ENCODE peak calls at places on chromosomes 12 and 14, in four cellular contexts. N, I, L and F are unnamed samples.

GRCh38 chr12:130374083-130374482 is 36.4 kb downstream of the PIWIL1 start:
- DNase-seq in N (no peak), I (no peak), L (no peak), F (no peak)

GRCh38 chr14:89617471-89618291 is 200.6 kb upstream of the FOXN3 start:
- DNase-seq in N (peak; percentile 17), I (peak; percentile 36), L (peak; percentile 73), F (peak; percentile 32)

GRCh38 chr12:20490213-20490612 is 121.9 kb downstream of the PDE3A start:
- DNase-seq in N (no peak), I (no peak), L (peak; percentile 39), F (no peak)

GRCh38 chr14:94342334-94342934 is 19.3 kb upstream of the SERPINA6 start:
- DNase-seq in N (peak; percentile 92), I (peak; percentile 97), L (peak; percentile 100), F (peak; percentile 99)

GRCh38 chr14:21723431-21724045 is 49.9 kb upstream of the OR4E1 start:
- DNase-seq in N (no peak), I (no peak), L (no peak), F (no peak)

GRCh38 chr12:66653801-66654200 is 25.1 kb downstream of the GRIP1 start:
- DNase-seq in N (no peak), I (no peak), L (no peak), F (no peak)

GRCh38 chr14:80519002-80519401 is 307.7 kb upstream of the DIO2 start:
- DNase-seq in N (no peak), I (no peak), L (no peak), F (no peak)

GRCh38 chr14:102394717-102395378 is 32.1 kb downstream of the TECPR2 start:
- DNase-seq in N (no peak), I (no peak), L (no peak), F (no peak)

GRCh38 chr14:102330806-102331205 is 11.3 kb downstream of the ZNF839 start:
- DNase-seq in N (no peak), I (no peak), L (no peak), F (no peak)

GRCh38 chr14:29927596-29928341 is at the start of gene PRKD1:
- DNase-seq in N (peak; percentile 18), I (peak; percentile 59), L (peak; percentile 76), F (no peak)

GRCh38 chr14:96384053-96384452 is 7.9 kb upstream of the AK7 start:
- DNase-seq in N (no peak), I (no peak), L (no peak), F (no peak)

GRCh38 chr14:105846312-105846711 is 319.9 kb downstream of the TMEM121 start:
- DNase-seq in N (no peak), I (no peak), L (no peak), F (no peak)

GRCh38 chr12:85277900-85278597 is 2.0 kb upstream of the ALX1 start:
- DNase-seq in N (no peak), I (no peak), L (peak; percentile 0), F (no peak)

GRCh38 chr12:79886917-79887519 is 47.9 kb downstream of the PPP1R12A start:
- DNase-seq in N (no peak), I (peak; percentile 33), L (peak; percentile 57), F (peak; percentile 23)

GRCh38 chr14:75491376-75491978 is 30.8 kb upstream of the BATF start:
- DNase-seq in N (no peak), I (no peak), L (no peak), F (no peak)

GRCh38 chr14:67522270-67522669 is 10.8 kb upstream of the PLEKHH1 start:
- DNase-seq in N (no peak), I (no peak), L (no peak), F (no peak)

GRCh38 chr12:44532940-44533339 is 343.2 kb downstream of the NELL2 start:
- DNase-seq in N (no peak), I (no peak), L (no peak), F (no peak)

GRCh38 chr14:52112336-52113018 is 43.6 kb upstream of the NID2 start:
- DNase-seq in N (no peak), I (peak; percentile 76), L (peak; percentile 76), F (no peak)

GRCh38 chr12:47950856-47951468 is 12.4 kb upstream of the TMEM106C start:
- DNase-seq in N (no peak), I (no peak), L (no peak), F (no peak)

GRCh38 chr14:60508707-60509437 is at the start of gene SIX6:
- DNase-seq in N (no peak), I (no peak), L (peak; percentile 78), F (no peak)

GRCh38 chr14:74476607-74477006 is 16.5 kb downstream of the NPC2 start:
- DNase-seq in N (no peak), I (no peak), L (no peak), F (no peak)

GRCh38 chr12:78645956-78646355 is 218.6 kb upstream of the SYT1 start:
- DNase-seq in N (no peak), I (peak; percentile 21), L (peak; percentile 13), F (no peak)

GRCh38 chr12:114668151-114668891 is 15.7 kb downstream of the TBX3 start:
- DNase-seq in N (peak; percentile 65), I (peak; percentile 94), L (peak; percentile 79), F (no peak)

GRCh38 chr12:107396991-107397390 is 288.6 kb upstream of the PWP1 start:
- DNase-seq in N (no peak), I (no peak), L (no peak), F (no peak)

GRCh38 chr12:113818833-113819232 is 147.3 kb downstream of the RBM19 start:
- DNase-seq in N (no peak), I (peak; percentile 4), L (no peak), F (no peak)

GRCh38 chr14:53180272-53181221 is 27.4 kb upstream of the DDHD1 start:
- DNase-seq in N (no peak), I (no peak), L (peak; percentile 23), F (peak; percentile 35)
- TF ChIP-seq CTCF in N (peak; percentile 13), I (no peak), L (peak; percentile 24), F (peak; percentile 37)

GRCh38 chr14:65263161-65263788 is 149.3 kb upstream of the FUT8 start:
- DNase-seq in N (no peak), I (no peak), L (peak; percentile 63), F (no peak)
- H3K4me3 ChIP-seq in N (no peak overlapping the region), I (no peak overlapping the region), L (no peak overlapping the region), F (no peak overlapping the region)

GRCh38 chr12:117046425-117046824 is 52.8 kb downstream of the TESC start:
- DNase-seq in N (no peak), I (no peak), L (no peak), F (no peak)

GRCh38 chr12:117044790-117045174 is 54.4 kb downstream of the TESC start:
- DNase-seq in N (no peak), I (no peak), L (no peak), F (no peak)

GRCh38 chr12:117046861-117047530 is 52.2 kb downstream of the TESC start:
- DNase-seq in N (no peak), I (no peak), L (no peak), F (no peak)

GRCh38 chr12:117045175-117045997 is 53.8 kb downstream of the TESC start:
- DNase-seq in N (no peak), I (no peak), L (no peak), F (no peak)

GRCh38 chr12:117045998-117046374 is 53.2 kb downstream of the TESC start:
- DNase-seq in N (no peak), I (no peak), L (no peak), F (no peak)
- TF ChIP-seq CTCF in N (no peak), I (no peak), L (no peak), F (no peak)

DNA sequence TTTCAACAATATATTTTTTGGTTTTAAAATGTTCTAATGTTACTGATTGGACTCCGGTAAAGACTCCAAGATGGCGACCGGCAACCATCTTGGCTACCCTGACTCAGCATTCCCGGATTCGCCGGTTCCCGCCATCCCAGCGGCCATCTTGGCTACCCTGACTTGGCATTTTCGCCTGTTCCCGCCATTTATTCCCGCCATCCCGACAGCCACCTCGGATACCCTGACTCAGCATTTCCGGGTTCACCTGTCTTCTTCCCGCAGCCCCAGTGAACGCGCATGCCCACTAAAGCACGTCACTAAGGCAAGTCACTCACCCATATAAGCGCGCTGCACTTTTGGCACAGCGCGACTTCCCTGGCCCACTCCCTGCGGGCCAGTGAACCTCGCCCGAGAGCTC is 9.0 kb upstream of the LRFN5 start:
- DNase-seq in N (no peak), I (no peak), L (no peak), F (no peak)
- H3K4me3 ChIP-seq in N (no peak overlapping the region), I (no peak overlapping the region), L (no peak overlapping the region), F (no peak overlapping the region)

DNA sequence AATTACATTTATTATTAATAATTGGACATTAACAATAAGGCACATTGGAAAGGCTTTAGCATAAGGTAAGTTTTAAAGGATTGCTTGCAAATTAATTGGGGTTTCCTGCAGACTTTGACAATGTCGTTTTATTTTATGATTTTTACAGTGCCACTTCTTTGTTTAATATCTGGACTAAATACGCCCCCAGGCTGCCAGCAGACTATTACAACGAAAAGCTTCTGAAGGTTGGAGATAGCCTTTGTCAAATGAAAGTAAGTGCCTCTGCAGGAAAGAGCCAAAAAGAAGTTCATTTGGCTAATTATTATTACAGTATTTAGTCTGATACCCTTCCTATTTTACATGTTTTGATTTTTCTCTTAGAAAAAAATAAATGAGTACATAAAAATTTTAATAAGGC is 11.3 kb downstream of the CFAP54 start:
- DNase-seq in N (no peak), I (no peak), L (no peak), F (no peak)
- TF ChIP-seq CTCF in N (no peak), I (peak; percentile 20), L (no peak), F (peak; percentile 44)

DNA sequence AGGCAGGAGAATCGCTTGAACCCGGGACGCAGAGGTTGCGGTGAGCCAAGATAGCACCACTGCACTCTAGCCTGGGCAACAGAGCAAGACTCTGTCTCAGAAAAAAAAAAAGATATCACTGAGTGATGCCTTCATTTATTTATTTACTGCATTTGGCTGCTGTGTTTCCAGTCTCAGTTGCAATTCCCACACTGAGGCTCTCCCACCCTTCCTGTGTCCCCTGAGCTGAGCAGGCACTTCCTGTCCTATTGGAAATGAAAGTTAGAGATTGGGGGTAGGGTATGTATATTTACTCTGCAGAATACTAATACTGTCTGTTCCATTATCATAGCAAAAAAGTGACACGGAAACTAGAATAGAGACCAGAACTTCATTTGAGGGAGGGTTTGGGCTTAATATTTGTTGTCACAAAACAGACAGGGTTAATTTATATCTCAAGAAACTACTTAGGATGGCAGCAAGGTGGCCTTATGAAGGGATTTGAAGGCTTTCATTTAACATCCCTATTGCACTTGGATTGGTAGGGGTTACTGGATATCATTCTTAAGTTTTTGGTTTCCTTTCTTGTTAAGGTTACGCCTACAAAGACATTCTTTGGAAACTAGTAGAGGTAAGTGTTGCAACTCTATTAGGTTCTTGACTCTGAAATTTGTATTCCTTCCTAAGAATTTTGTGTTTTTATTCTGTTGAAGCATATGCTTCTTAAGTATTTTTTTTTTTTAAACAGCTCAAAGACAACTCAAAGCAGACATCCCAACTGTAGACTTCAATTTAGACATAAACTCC is 1.4 kb upstream of the RBMS2 start:
- DNase-seq in N (no peak), I (no peak), L (peak; percentile 16), F (no peak)
- H3K4me3 ChIP-seq in N (peak overlapping the region; percentile 67), I (no peak overlapping the region), L (peak overlapping the region; percentile 3), F (no peak overlapping the region)

GRCh38 chr12:92927055-92927435 is 2.0 kb downstream of the EEA1 start:
- DNase-seq in N (peak; percentile 9), I (peak; percentile 63), L (peak; percentile 38), F (peak; percentile 18)
- TF ChIP-seq CTCF in N (no peak), I (peak; percentile 9), L (no peak), F (peak; percentile 20)